ENCODE peak calls at places on chromosomes 13 and 19, in eight cellular contexts. One of them, this sample, is unnamed.

GRCh38 chr19:45177817-45178261 is at the start of gene TRAPPC6A:
- DNase-seq in IMR-90: peak; percentile 70
- DNase-seq in CD4-positive, alpha-beta memory T cell: no peak
- DNase-seq in heart right ventricle: no peak
- DNase-seq in CD4-positive, alpha-beta T cell: no peak
- DNase-seq in adrenal gland: no peak
- DNase-seq in CD8-positive, alpha-beta memory T cell: no peak
- DNase-seq in A549: peak; percentile 74
- DNase-seq in this sample: no peak

GRCh38 chr13:36954542-36954941 is 34.5 kb upstream of the SMAD9 start:
- DNase-seq in IMR-90: peak; percentile 1
- DNase-seq in CD4-positive, alpha-beta memory T cell: no peak
- DNase-seq in heart right ventricle: no peak
- DNase-seq in CD4-positive, alpha-beta T cell: no peak
- DNase-seq in adrenal gland: no peak
- DNase-seq in CD8-positive, alpha-beta memory T cell: no peak
- DNase-seq in A549: no peak
- DNase-seq in this sample: no peak

GRCh38 chr13:73268306-73268705 is 209.5 kb downstream of the KLF5 start:
- DNase-seq in IMR-90: peak; percentile 65
- DNase-seq in CD4-positive, alpha-beta memory T cell: no peak
- DNase-seq in heart right ventricle: no peak
- DNase-seq in CD4-positive, alpha-beta T cell: no peak
- DNase-seq in adrenal gland: no peak
- DNase-seq in CD8-positive, alpha-beta memory T cell: no peak
- DNase-seq in A549: no peak
- DNase-seq in this sample: no peak

GRCh38 chr13:70171151-70171550 is 62.9 kb upstream of the KLHL1 start:
- DNase-seq in IMR-90: no peak
- DNase-seq in CD4-positive, alpha-beta memory T cell: no peak
- DNase-seq in heart right ventricle: no peak
- DNase-seq in CD4-positive, alpha-beta T cell: no peak
- DNase-seq in adrenal gland: no peak
- DNase-seq in CD8-positive, alpha-beta memory T cell: no peak
- DNase-seq in A549: no peak
- DNase-seq in this sample: no peak

GRCh38 chr19:1113278-1113985 is 9.6 kb downstream of the GPX4 start:
- DNase-seq in IMR-90: peak; percentile 94
- DNase-seq in CD4-positive, alpha-beta memory T cell: peak; percentile 83
- DNase-seq in heart right ventricle: peak; percentile 97
- DNase-seq in CD4-positive, alpha-beta T cell: peak; percentile 80
- DNase-seq in adrenal gland: peak; percentile 98
- DNase-seq in CD8-positive, alpha-beta memory T cell: peak; percentile 85
- DNase-seq in A549: peak; percentile 91
- DNase-seq in this sample: peak; percentile 95

GRCh38 chr13:80055804-80056203 is 285.1 kb downstream of the SPRY2 start:
- DNase-seq in IMR-90: no peak
- DNase-seq in CD4-positive, alpha-beta memory T cell: no peak
- DNase-seq in heart right ventricle: no peak
- DNase-seq in CD4-positive, alpha-beta T cell: no peak
- DNase-seq in adrenal gland: no peak
- DNase-seq in CD8-positive, alpha-beta memory T cell: no peak
- DNase-seq in A549: no peak
- DNase-seq in this sample: no peak

GRCh38 chr13:42968906-42969305 is 23.1 kb downstream of the EPSTI1 start:
- DNase-seq in IMR-90: no peak
- DNase-seq in CD4-positive, alpha-beta memory T cell: no peak
- DNase-seq in heart right ventricle: no peak
- DNase-seq in CD4-positive, alpha-beta T cell: no peak
- DNase-seq in adrenal gland: no peak
- DNase-seq in CD8-positive, alpha-beta memory T cell: no peak
- DNase-seq in A549: no peak
- DNase-seq in this sample: peak; percentile 69

GRCh38 chr13:23630349-23631093 is 60.3 kb downstream of the TNFRSF19 start:
- DNase-seq in IMR-90: no peak
- DNase-seq in CD4-positive, alpha-beta memory T cell: no peak
- DNase-seq in heart right ventricle: no peak
- DNase-seq in CD4-positive, alpha-beta T cell: no peak
- DNase-seq in adrenal gland: no peak
- DNase-seq in CD8-positive, alpha-beta memory T cell: no peak
- DNase-seq in A549: no peak
- DNase-seq in this sample: no peak

GRCh38 chr19:39319892-39320168 is 833 bp downstream of the LRFN1 start:
- DNase-seq in IMR-90: no peak
- DNase-seq in CD4-positive, alpha-beta memory T cell: no peak
- DNase-seq in heart right ventricle: no peak
- DNase-seq in CD4-positive, alpha-beta T cell: no peak
- DNase-seq in adrenal gland: no peak
- DNase-seq in CD8-positive, alpha-beta memory T cell: no peak
- DNase-seq in A549: no peak
- DNase-seq in this sample: peak; percentile 58

GRCh38 chr13:24923305-24923640 is 159.3 kb downstream of the RNF17 start:
- DNase-seq in IMR-90: peak; percentile 75
- DNase-seq in CD4-positive, alpha-beta memory T cell: peak; percentile 64
- DNase-seq in heart right ventricle: peak; percentile 9
- DNase-seq in CD4-positive, alpha-beta T cell: no peak
- DNase-seq in adrenal gland: no peak
- DNase-seq in CD8-positive, alpha-beta memory T cell: no peak
- DNase-seq in A549: no peak
- DNase-seq in this sample: no peak

GRCh38 chr19:58562126-58563033 is 4.0 kb upstream of the UBE2M start:
- DNase-seq in IMR-90: peak; percentile 39
- DNase-seq in CD4-positive, alpha-beta memory T cell: peak; percentile 39
- DNase-seq in heart right ventricle: no peak
- DNase-seq in CD4-positive, alpha-beta T cell: no peak
- DNase-seq in adrenal gland: peak; percentile 82
- DNase-seq in CD8-positive, alpha-beta memory T cell: no peak
- DNase-seq in A549: no peak
- DNase-seq in this sample: peak; percentile 83

GRCh38 chr19:48413879-48414623 is 20.6 kb downstream of the GRIN2D start:
- DNase-seq in IMR-90: peak; percentile 43
- DNase-seq in CD4-positive, alpha-beta memory T cell: no peak
- DNase-seq in heart right ventricle: no peak
- DNase-seq in CD4-positive, alpha-beta T cell: no peak
- DNase-seq in adrenal gland: no peak
- DNase-seq in CD8-positive, alpha-beta memory T cell: no peak
- DNase-seq in A549: peak; percentile 76
- DNase-seq in this sample: no peak

GRCh38 chr19:38725469-38726283 is 18.6 kb downstream of the CAPN12 start:
- DNase-seq in IMR-90: no peak
- DNase-seq in CD4-positive, alpha-beta memory T cell: no peak
- DNase-seq in heart right ventricle: no peak
- DNase-seq in CD4-positive, alpha-beta T cell: no peak
- DNase-seq in adrenal gland: no peak
- DNase-seq in CD8-positive, alpha-beta memory T cell: no peak
- DNase-seq in A549: no peak
- DNase-seq in this sample: no peak

GRCh38 chr19:38656171-38656981 is 8.9 kb downstream of the ACTN4 start:
- DNase-seq in IMR-90: peak; percentile 63
- DNase-seq in CD4-positive, alpha-beta memory T cell: peak; percentile 77
- DNase-seq in heart right ventricle: no peak
- DNase-seq in CD4-positive, alpha-beta T cell: no peak
- DNase-seq in adrenal gland: no peak
- DNase-seq in CD8-positive, alpha-beta memory T cell: no peak
- DNase-seq in A549: peak; percentile 79
- DNase-seq in this sample: no peak

GRCh38 chr19:11390933-11391680 is 7.0 kb upstream of the EPOR start:
- DNase-seq in IMR-90: no peak
- DNase-seq in CD4-positive, alpha-beta memory T cell: no peak
- DNase-seq in heart right ventricle: no peak
- DNase-seq in CD4-positive, alpha-beta T cell: no peak
- DNase-seq in adrenal gland: no peak
- DNase-seq in CD8-positive, alpha-beta memory T cell: no peak
- DNase-seq in A549: peak; percentile 13
- DNase-seq in this sample: no peak

GRCh38 chr13:32791545-32792172 is 205.4 kb downstream of the PDS5B start:
- DNase-seq in IMR-90: peak; percentile 35
- DNase-seq in CD4-positive, alpha-beta memory T cell: no peak
- DNase-seq in heart right ventricle: no peak
- DNase-seq in CD4-positive, alpha-beta T cell: no peak
- DNase-seq in adrenal gland: no peak
- DNase-seq in CD8-positive, alpha-beta memory T cell: no peak
- DNase-seq in A549: peak; percentile 3
- DNase-seq in this sample: no peak

GRCh38 chr13:45337395-45337794 is 3.6 kb downstream of the TPT1 start:
- DNase-seq in IMR-90: no peak
- DNase-seq in CD4-positive, alpha-beta memory T cell: no peak
- DNase-seq in heart right ventricle: no peak
- DNase-seq in CD4-positive, alpha-beta T cell: no peak
- DNase-seq in adrenal gland: no peak
- DNase-seq in CD8-positive, alpha-beta memory T cell: no peak
- DNase-seq in A549: no peak
- DNase-seq in this sample: no peak

GRCh38 chr19:7992575-7992974 is 12.9 kb downstream of the ELAVL1 start:
- DNase-seq in IMR-90: no peak
- DNase-seq in CD4-positive, alpha-beta memory T cell: no peak
- DNase-seq in heart right ventricle: no peak
- DNase-seq in CD4-positive, alpha-beta T cell: no peak
- DNase-seq in adrenal gland: no peak
- DNase-seq in CD8-positive, alpha-beta memory T cell: no peak
- DNase-seq in A549: no peak
- DNase-seq in this sample: peak; percentile 33

DNA sequence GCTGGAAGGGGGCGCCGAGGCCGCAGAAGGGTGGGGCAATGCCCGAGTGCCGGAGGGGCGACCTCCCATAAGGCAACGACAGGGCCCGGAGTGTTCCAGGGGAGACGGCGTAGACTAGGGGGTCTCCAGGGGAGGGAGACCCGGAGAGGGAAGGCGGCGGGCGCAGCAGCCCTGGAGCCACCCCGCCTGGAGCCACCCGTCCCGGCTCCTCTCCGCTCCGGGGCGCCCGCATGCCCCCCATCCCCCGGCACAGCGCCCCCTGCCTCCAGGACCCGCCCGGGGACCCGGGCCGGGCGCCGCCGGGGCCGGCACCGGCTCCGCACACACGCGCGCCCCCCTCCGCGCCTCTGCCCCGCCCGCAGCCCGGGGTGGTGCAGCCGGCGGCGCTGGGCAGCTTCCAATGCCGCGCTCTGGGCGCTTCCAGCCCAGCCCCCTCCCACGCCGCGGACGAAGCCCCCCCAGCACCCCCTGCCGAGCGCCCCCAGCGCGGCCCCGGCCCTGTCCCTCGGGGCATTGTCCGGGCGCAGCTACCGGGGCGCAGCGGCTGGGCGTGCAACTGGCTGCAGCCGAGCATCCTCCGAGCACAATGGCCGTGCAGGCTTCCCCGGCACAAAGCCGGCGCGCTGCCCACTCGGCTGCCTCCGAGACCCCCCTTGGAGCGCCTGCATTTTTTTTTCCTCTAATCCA is 519 bp downstream of the PTPRS start:
- DNase-seq in IMR-90: no peak
- DNase-seq in CD4-positive, alpha-beta memory T cell: no peak
- DNase-seq in heart right ventricle: no peak
- DNase-seq in CD4-positive, alpha-beta T cell: no peak
- DNase-seq in adrenal gland: no peak
- DNase-seq in CD8-positive, alpha-beta memory T cell: no peak
- DNase-seq in A549: no peak
- DNase-seq in this sample: no peak
- H3K27ac ChIP-seq in IMR-90: peak overlapping the region; percentile 32
- H3K27ac ChIP-seq in CD4-positive, alpha-beta memory T cell: no peak overlapping the region
- H3K27ac ChIP-seq in heart right ventricle: no peak overlapping the region
- H3K27ac ChIP-seq in CD4-positive, alpha-beta T cell: no peak overlapping the region
- H3K27ac ChIP-seq in adrenal gland: no peak overlapping the region
- H3K27ac ChIP-seq in CD8-positive, alpha-beta memory T cell: no peak overlapping the region
- H3K27ac ChIP-seq in A549: peak overlapping the region; percentile 97
- H3K27ac ChIP-seq in this sample: no peak overlapping the region

DNA sequence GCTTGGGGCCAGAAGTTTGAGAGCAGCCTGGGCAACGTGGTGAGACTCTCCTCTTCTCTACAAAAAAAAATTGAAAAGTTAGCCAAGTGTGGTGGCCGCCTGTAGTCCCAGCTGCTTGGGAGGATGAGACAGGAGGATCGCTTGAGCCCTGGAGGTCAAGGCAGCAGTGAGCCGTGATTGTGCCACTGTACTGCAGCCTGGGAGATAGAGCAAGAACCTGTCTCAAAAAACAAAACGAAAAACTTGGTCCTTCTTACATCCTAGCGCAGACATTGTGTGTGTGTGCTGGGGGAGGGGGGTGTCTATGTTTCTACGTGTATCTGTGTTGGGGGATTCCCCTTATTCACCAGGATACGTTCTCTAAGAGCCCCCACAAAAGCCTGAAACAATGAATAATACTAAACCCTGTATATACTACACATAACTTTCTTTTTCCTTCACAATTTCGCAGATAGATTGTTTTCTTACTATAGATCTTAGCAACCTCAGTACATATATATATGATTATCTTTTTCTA is 7.9 kb downstream of the AXL start:
- DNase-seq in IMR-90: no peak
- DNase-seq in CD4-positive, alpha-beta memory T cell: no peak
- DNase-seq in heart right ventricle: no peak
- DNase-seq in CD4-positive, alpha-beta T cell: no peak
- DNase-seq in adrenal gland: no peak
- DNase-seq in CD8-positive, alpha-beta memory T cell: no peak
- DNase-seq in A549: no peak
- DNase-seq in this sample: no peak
- H3K27ac ChIP-seq in IMR-90: peak overlapping the region; percentile 96
- H3K27ac ChIP-seq in CD4-positive, alpha-beta memory T cell: no peak overlapping the region
- H3K27ac ChIP-seq in heart right ventricle: peak overlapping the region; percentile 82
- H3K27ac ChIP-seq in CD4-positive, alpha-beta T cell: no peak overlapping the region
- H3K27ac ChIP-seq in adrenal gland: peak overlapping the region; percentile 90
- H3K27ac ChIP-seq in CD8-positive, alpha-beta memory T cell: peak overlapping the region; percentile 33
- H3K27ac ChIP-seq in A549: peak overlapping the region; percentile 91
- H3K27ac ChIP-seq in this sample: no peak overlapping the region

GRCh38 chr13:112105244-112105681 is 38.3 kb downstream of the SOX1 start:
- DNase-seq in IMR-90: no peak
- DNase-seq in CD4-positive, alpha-beta memory T cell: no peak
- DNase-seq in heart right ventricle: no peak
- DNase-seq in CD4-positive, alpha-beta T cell: no peak
- DNase-seq in adrenal gland: no peak
- DNase-seq in CD8-positive, alpha-beta memory T cell: no peak
- DNase-seq in A549: no peak
- DNase-seq in this sample: no peak
- H3K27ac ChIP-seq in IMR-90: no peak overlapping the region
- H3K27ac ChIP-seq in CD4-positive, alpha-beta memory T cell: no peak overlapping the region
- H3K27ac ChIP-seq in heart right ventricle: no peak overlapping the region
- H3K27ac ChIP-seq in CD4-positive, alpha-beta T cell: no peak overlapping the region
- H3K27ac ChIP-seq in adrenal gland: no peak overlapping the region
- H3K27ac ChIP-seq in CD8-positive, alpha-beta memory T cell: no peak overlapping the region
- H3K27ac ChIP-seq in A549: no peak overlapping the region
- H3K27ac ChIP-seq in this sample: no peak overlapping the region

DNA sequence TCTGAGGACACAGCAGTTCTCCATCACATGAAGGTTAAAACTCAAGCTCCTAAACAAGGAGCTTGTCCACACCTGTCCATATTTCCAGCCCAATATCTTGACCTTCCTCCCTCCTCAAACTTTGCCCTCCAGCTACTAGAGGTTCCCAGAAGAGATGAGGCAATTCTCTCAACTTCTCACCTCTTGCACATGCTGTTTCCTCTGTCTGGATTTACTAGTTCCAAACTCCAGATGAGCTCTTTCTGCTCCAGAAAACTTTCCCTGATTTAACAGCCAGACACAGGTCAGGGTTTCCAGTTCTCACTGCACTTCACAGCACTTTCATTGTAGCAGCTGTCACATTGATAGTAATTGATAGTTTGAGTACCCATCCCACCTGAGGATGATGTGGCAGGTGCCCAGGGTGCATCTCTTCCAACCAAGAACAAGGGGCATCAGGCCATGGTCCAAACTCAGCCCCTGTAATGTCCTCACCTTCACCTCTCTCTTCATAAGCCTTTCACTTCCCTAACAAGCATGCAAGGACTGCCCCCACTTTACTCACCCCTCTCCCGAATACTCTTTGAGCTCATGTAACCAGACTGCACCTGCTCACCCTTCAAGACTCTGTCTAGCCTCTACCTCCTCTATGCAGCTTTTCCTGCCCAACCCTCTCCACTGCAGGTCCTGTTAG is 3.0 kb upstream of the WDFY2 start:
- DNase-seq in IMR-90: no peak
- DNase-seq in CD4-positive, alpha-beta memory T cell: no peak
- DNase-seq in heart right ventricle: no peak
- DNase-seq in CD4-positive, alpha-beta T cell: no peak
- DNase-seq in adrenal gland: no peak
- DNase-seq in CD8-positive, alpha-beta memory T cell: no peak
- DNase-seq in A549: no peak
- DNase-seq in this sample: no peak
- H3K27ac ChIP-seq in IMR-90: no peak overlapping the region
- H3K27ac ChIP-seq in CD4-positive, alpha-beta memory T cell: no peak overlapping the region
- H3K27ac ChIP-seq in heart right ventricle: no peak overlapping the region
- H3K27ac ChIP-seq in CD4-positive, alpha-beta T cell: no peak overlapping the region
- H3K27ac ChIP-seq in adrenal gland: no peak overlapping the region
- H3K27ac ChIP-seq in CD8-positive, alpha-beta memory T cell: no peak overlapping the region
- H3K27ac ChIP-seq in A549: no peak overlapping the region
- H3K27ac ChIP-seq in this sample: no peak overlapping the region

This sample was measured in left lung.